ENCODE peak calls at places on chromosomes 2 and 18, in six cellular contexts. Z, T, N, E, R and J are unnamed samples. For H3K36me3, the result is how much of the 10 kb centered on the place peaks cover.

GRCh38 chr2:236178921-236179652 is 10.9 kb upstream of the GBX2 start:
- DNase-seq in Z (no peak), E (peak), T (no peak), R (no peak), N (no peak), J (no peak)

GRCh38 chr2:106111882-106112571 is 82.1 kb downstream of the UXS1 start:
- DNase-seq in R (no peak), T (no peak), Z (no peak), E (no peak), N (no peak), J (no peak)

GRCh38 chr2:224252601-224253000 is 149.3 kb downstream of the FAM124B start:
- DNase-seq in T (peak), R (no peak), E (peak), Z (no peak), N (no peak), J (no peak)

GRCh38 chr2:218648473-218649100 is 10.8 kb downstream of the ZNF142 start:
- DNase-seq in T (no peak), Z (peak), R (peak), E (peak), N (peak), J (peak)

GRCh38 chr2:37168217-37168981 is 11.6 kb upstream of the EIF2AK2 start:
- DNase-seq in N (peak), E (peak), T (no peak), R (peak), Z (no peak), J (peak)

GRCh38 chr18:25736516-25736915 is 353.9 kb downstream of the SS18 start:
- DNase-seq in Z (no peak), T (no peak), R (no peak), E (no peak), N (no peak), J (no peak)

GRCh38 chr2:151611351-151611750 is 122.9 kb downstream of the NEB start:
- DNase-seq in E (no peak), Z (no peak), R (no peak), N (no peak), T (no peak), J (no peak)

GRCh38 chr2:170314744-170315447 is 136.9 kb downstream of the MYO3B start:
- DNase-seq in T (no peak), Z (no peak), E (peak), N (no peak), R (no peak), J (no peak)

GRCh38 chr2:197939787-197940186 is 135.4 kb downstream of the PLCL1 start:
- DNase-seq in Z (no peak), N (no peak), E (no peak), T (no peak), R (no peak), J (no peak)

GRCh38 chr2:186991766-186992417 is 142.9 kb upstream of the ZSWIM2 start:
- DNase-seq in R (no peak), T (no peak), Z (no peak), E (peak), N (no peak), J (no peak)

GRCh38 chr2:85741811-85742507 is 11.8 kb upstream of the ATOH8 start:
- DNase-seq in N (no peak), R (peak), E (peak), T (no peak), Z (peak), J (peak)

GRCh38 chr2:191291471-191291870 is 46.3 kb downstream of the MYO1B start:
- DNase-seq in E (peak), N (no peak), R (no peak), T (no peak), Z (no peak), J (no peak)

GRCh38 chr2:130824492-130825061 is 12.1 kb upstream of the ARHGEF4 start:
- DNase-seq in T (peak), R (no peak), N (no peak), Z (no peak), E (peak), J (peak)

GRCh38 chr18:22168360-22168921 is 948 bp upstream of the GATA6 start:
- DNase-seq in Z (peak), T (no peak), E (no peak), N (no peak), R (peak), J (no peak)

GRCh38 chr18:33761363-33761762 is 183.3 kb downstream of the ASXL3 start:
- DNase-seq in Z (no peak), R (no peak), E (peak), T (no peak), N (peak), J (no peak)

GRCh38 chr2:156333274-156333950 is 891 bp upstream of the NR4A2 start:
- DNase-seq in R (no peak), T (no peak), Z (no peak), N (no peak), E (no peak), J (no peak)

GRCh38 chr18:212780-213179 is 54.4 kb downstream of the USP14 start:
- DNase-seq in E (peak), Z (no peak), T (no peak), N (peak), R (no peak), J (no peak)
- H3K36me3 ChIP-seq in E (half or more), Z (under half), T (under half), N (half or more), R (under half), J (half or more)

GRCh38 chr18:76374330-76375281 is 120.4 kb downstream of the ZNF516 start:
- DNase-seq in T (no peak), N (no peak), E (no peak), Z (no peak), R (no peak), J (peak)
- H3K36me3 ChIP-seq in T (under half), N (under half), E (under half), Z (under half), R (under half), J (under half)

GRCh38 chr2:241339839-241340471 is 16.1 kb upstream of the FARP2 start:
- DNase-seq in T (no peak), R (no peak), Z (no peak), N (no peak), E (peak), J (no peak)

GRCh38 chr2:241334813-241335212 is 19.1 kb downstream of the SEPTIN2 start:
- DNase-seq in E (no peak), Z (no peak), R (no peak), N (no peak), T (no peak), J (no peak)

GRCh38 chr2:241344925-241345651 is 11.0 kb upstream of the FARP2 start:
- DNase-seq in N (no peak), E (peak), T (no peak), R (no peak), Z (no peak), J (no peak)

DNA sequence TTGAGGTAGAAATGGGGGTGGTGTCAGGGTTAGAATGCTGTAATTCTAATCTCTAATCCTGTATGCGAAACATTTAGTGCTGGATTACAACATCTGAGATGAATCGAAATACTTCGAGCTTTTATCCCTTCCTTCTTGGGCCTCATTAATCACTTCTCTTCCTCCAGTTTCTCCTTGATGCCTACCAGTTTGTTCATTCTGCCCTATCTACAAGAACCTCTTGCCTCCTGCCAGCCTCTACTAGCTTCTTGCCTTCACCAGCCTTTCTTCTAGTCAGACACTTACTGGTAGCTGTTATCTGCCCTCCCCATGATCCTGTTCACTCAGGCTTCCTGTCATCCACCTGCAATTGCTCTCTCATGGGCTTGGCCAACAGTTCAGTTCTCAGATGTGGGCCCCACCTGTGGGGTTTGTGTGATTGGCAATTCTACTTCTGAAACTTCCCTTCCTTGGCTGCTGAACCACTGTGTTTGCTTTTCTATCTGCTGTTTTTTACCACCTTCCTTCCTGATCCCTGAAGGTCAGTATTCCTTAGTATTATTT is 15.4 kb upstream of the FARP2 start:
- DNase-seq in Z (no peak), E (no peak), R (no peak), N (peak), T (no peak), J (peak)
- H3K36me3 ChIP-seq in Z (under half), E (half or more), R (under half), N (half or more), T (under half), J (half or more)

GRCh38 chr2:30958571-30959220 is 151.4 kb upstream of the CAPN13 start:
- DNase-seq in T (no peak), N (no peak), Z (no peak), E (no peak), R (no peak), J (no peak)
- H3K36me3 ChIP-seq in T (under half), N (under half), Z (under half), E (under half), R (under half), J (under half)